ENCODE peak calls at places on chromosomes 13 and 19, in nine cellular contexts. One of them, this sample, is unnamed. For H3K27me3, H3K4me1 and H3K9me3, the result is how much of the 10 kb centered on the place peaks cover.

GRCh38 chr19:3725640-3726310 is 17.6 kb downstream of the TJP3 start:
- DNase-seq in IMR-90: no peak
- DNase-seq in fibroblast of lung: peak
- DNase-seq in lung: peak
- DNase-seq in tibial artery: no peak
- DNase-seq in psoas muscle: no peak
- DNase-seq in pancreas: peak
- DNase-seq in uterus: no peak
- DNase-seq in CD8-positive, alpha-beta T cell: no peak
- DNase-seq in this sample: no peak

GRCh38 chr13:44004881-44005280 is 125.2 kb downstream of the LACC1 start:
- DNase-seq in IMR-90: peak
- DNase-seq in fibroblast of lung: peak
- DNase-seq in lung: no peak
- DNase-seq in tibial artery: no peak
- DNase-seq in psoas muscle: no peak
- DNase-seq in pancreas: no peak
- DNase-seq in uterus: no peak
- DNase-seq in CD8-positive, alpha-beta T cell: no peak
- DNase-seq in this sample: no peak

GRCh38 chr13:32905864-32906180 is 110.4 kb upstream of the KL start:
- DNase-seq in IMR-90: peak
- DNase-seq in fibroblast of lung: peak
- DNase-seq in lung: no peak
- DNase-seq in tibial artery: peak
- DNase-seq in psoas muscle: no peak
- DNase-seq in pancreas: no peak
- DNase-seq in uterus: peak
- DNase-seq in CD8-positive, alpha-beta T cell: no peak
- DNase-seq in this sample: no peak

GRCh38 chr19:17235618-17236413 is 9.8 kb downstream of the OCEL1 start:
- DNase-seq in IMR-90: peak
- DNase-seq in fibroblast of lung: peak
- DNase-seq in lung: peak
- DNase-seq in tibial artery: peak
- DNase-seq in psoas muscle: peak
- DNase-seq in pancreas: peak
- DNase-seq in uterus: peak
- DNase-seq in CD8-positive, alpha-beta T cell: peak
- DNase-seq in this sample: peak

GRCh38 chr13:65497265-65497664 is 1732.9 kb downstream of the PCDH9 start:
- DNase-seq in IMR-90: peak
- DNase-seq in fibroblast of lung: peak
- DNase-seq in lung: no peak
- DNase-seq in tibial artery: no peak
- DNase-seq in psoas muscle: no peak
- DNase-seq in pancreas: no peak
- DNase-seq in uterus: no peak
- DNase-seq in CD8-positive, alpha-beta T cell: no peak
- DNase-seq in this sample: no peak

GRCh38 chr19:55689366-55690108 is 14.5 kb downstream of the EPN1 start:
- DNase-seq in IMR-90: no peak
- DNase-seq in fibroblast of lung: no peak
- DNase-seq in lung: no peak
- DNase-seq in tibial artery: no peak
- DNase-seq in psoas muscle: no peak
- DNase-seq in pancreas: no peak
- DNase-seq in uterus: no peak
- DNase-seq in CD8-positive, alpha-beta T cell: no peak
- DNase-seq in this sample: no peak

GRCh38 chr13:102710261-102710679 is 15.4 kb upstream of the METTL21C start:
- DNase-seq in IMR-90: peak
- DNase-seq in fibroblast of lung: peak
- DNase-seq in lung: no peak
- DNase-seq in tibial artery: no peak
- DNase-seq in psoas muscle: peak
- DNase-seq in pancreas: no peak
- DNase-seq in uterus: peak
- DNase-seq in CD8-positive, alpha-beta T cell: no peak
- DNase-seq in this sample: no peak

GRCh38 chr19:7541828-7542443 is 6.4 kb downstream of the PNPLA6 start:
- DNase-seq in IMR-90: no peak
- DNase-seq in fibroblast of lung: no peak
- DNase-seq in lung: no peak
- DNase-seq in tibial artery: no peak
- DNase-seq in psoas muscle: no peak
- DNase-seq in pancreas: no peak
- DNase-seq in uterus: no peak
- DNase-seq in CD8-positive, alpha-beta T cell: no peak
- DNase-seq in this sample: no peak

GRCh38 chr13:79044415-79044814 is 361.6 kb downstream of the RBM26 start:
- DNase-seq in IMR-90: no peak
- DNase-seq in fibroblast of lung: no peak
- DNase-seq in lung: no peak
- DNase-seq in tibial artery: no peak
- DNase-seq in psoas muscle: no peak
- DNase-seq in pancreas: no peak
- DNase-seq in uterus: no peak
- DNase-seq in CD8-positive, alpha-beta T cell: no peak
- DNase-seq in this sample: no peak

GRCh38 chr13:105272660-105273631 is 1262.5 kb downstream of the EFNB2 start:
- DNase-seq in IMR-90: no peak
- DNase-seq in fibroblast of lung: no peak
- DNase-seq in lung: no peak
- DNase-seq in tibial artery: no peak
- DNase-seq in psoas muscle: no peak
- DNase-seq in pancreas: no peak
- DNase-seq in uterus: no peak
- DNase-seq in CD8-positive, alpha-beta T cell: no peak
- DNase-seq in this sample: no peak

DNA sequence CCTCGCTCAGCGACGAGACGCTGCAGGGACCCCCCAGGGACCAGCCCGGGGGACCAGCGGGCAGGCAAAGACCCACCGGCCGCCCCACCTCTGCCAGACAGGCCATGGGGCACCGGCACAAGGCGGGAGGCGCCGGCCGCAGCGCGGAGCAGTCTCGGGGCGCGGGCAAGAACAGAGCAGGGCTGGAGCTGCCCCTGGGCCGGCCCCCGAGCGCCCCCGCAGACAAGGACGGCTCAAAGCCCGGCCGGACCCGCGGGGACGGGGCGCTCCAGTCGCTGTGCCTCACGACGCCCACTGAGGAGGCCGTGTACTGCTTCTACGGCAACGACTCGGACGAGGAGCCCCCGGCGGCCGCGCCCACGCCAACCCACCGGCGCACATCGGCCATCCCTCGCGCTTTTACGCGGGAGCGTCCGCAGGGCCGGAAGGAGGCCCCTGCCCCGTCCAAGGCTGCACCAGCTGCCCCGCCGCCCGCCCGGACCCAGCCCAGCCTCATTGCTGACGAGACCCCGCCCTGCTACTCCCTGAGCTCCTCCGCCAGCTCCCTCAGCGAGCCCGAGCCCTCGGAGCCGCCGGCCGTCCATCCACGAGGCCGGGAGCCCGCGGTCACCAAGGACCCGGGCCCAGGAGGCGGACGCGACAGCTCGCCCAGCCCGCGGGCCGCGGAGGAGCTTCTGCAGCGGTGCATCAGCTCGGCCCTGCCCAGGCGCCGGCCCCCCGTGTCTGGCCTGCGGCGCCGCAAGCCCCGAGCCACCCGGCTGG is 11.3 kb downstream of the C19orf25 start:
- DNase-seq in IMR-90: no peak
- DNase-seq in fibroblast of lung: no peak
- DNase-seq in lung: no peak
- DNase-seq in tibial artery: no peak
- DNase-seq in psoas muscle: peak
- DNase-seq in pancreas: no peak
- DNase-seq in uterus: no peak
- DNase-seq in CD8-positive, alpha-beta T cell: no peak
- DNase-seq in this sample: no peak
- H3K27me3 ChIP-seq in IMR-90: half or more
- H3K27me3 ChIP-seq in fibroblast of lung: under half
- H3K27me3 ChIP-seq in lung: under half
- H3K27me3 ChIP-seq in tibial artery: under half
- H3K27me3 ChIP-seq in psoas muscle: half or more
- H3K27me3 ChIP-seq in pancreas: under half
- H3K27me3 ChIP-seq in uterus: under half
- H3K27me3 ChIP-seq in CD8-positive, alpha-beta T cell: under half
- H3K27me3 ChIP-seq in this sample: under half

DNA sequence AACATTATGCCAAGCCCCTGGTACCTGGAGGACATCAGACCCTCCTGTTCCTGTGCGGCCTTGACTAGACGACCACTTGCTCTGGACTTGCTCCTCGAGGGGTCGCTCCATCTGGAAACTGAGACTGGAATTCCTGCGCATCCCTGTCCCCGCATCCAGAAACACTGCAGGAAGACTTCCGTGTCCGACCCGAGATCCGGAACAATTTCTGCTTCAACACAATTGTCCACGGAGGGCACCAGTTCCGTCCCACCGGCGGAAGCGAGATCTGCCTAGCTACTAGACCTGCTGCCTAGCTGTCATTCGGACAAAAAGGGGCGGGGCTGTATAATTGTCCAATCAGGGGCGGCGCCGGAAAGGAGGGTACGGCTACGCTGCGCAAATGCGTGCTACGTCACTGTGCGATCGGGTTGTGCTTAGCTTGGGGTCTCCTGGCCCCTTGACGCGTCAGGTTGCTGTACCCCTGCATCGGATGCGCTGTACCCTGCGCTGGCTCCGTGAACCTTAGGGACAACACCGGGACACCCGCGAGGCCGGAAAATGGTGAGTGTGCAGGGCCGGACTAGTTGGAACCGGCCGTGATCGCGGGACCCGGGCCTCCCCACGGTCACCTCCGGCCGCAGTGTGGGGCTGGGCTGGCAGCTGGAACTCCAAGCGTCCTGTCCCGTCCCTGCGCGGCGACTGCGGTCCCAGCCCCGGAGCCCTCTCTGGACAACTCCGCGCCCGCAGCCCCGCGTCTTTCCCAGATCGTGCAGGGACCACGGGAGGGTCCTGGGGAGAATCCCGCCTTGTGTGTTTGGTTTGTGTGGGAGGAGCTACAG is at the start of the genes ZNF490 and ZNF791:
- DNase-seq in IMR-90: peak
- DNase-seq in fibroblast of lung: peak
- DNase-seq in lung: peak
- DNase-seq in tibial artery: peak
- DNase-seq in psoas muscle: peak
- DNase-seq in pancreas: peak
- DNase-seq in uterus: peak
- DNase-seq in CD8-positive, alpha-beta T cell: peak
- DNase-seq in this sample: peak
- H3K4me1 ChIP-seq in IMR-90: under half
- H3K4me1 ChIP-seq in fibroblast of lung: under half
- H3K4me1 ChIP-seq in lung: under half
- H3K4me1 ChIP-seq in tibial artery: under half
- H3K4me1 ChIP-seq in psoas muscle: under half
- H3K4me1 ChIP-seq in pancreas: under half
- H3K4me1 ChIP-seq in uterus: under half
- H3K4me1 ChIP-seq in CD8-positive, alpha-beta T cell: under half
- H3K4me1 ChIP-seq in this sample: under half

GRCh38 chr13:101621099-101621498 is 168.6 kb downstream of the ITGBL1 start:
- DNase-seq in IMR-90: no peak
- DNase-seq in fibroblast of lung: no peak
- DNase-seq in lung: no peak
- DNase-seq in tibial artery: no peak
- DNase-seq in psoas muscle: no peak
- DNase-seq in pancreas: no peak
- DNase-seq in uterus: no peak
- DNase-seq in CD8-positive, alpha-beta T cell: no peak
- DNase-seq in this sample: peak

GRCh38 chr13:101624210-101624922 is 171.9 kb downstream of the ITGBL1 start:
- DNase-seq in IMR-90: peak
- DNase-seq in fibroblast of lung: no peak
- DNase-seq in lung: no peak
- DNase-seq in tibial artery: no peak
- DNase-seq in psoas muscle: no peak
- DNase-seq in pancreas: no peak
- DNase-seq in uterus: no peak
- DNase-seq in CD8-positive, alpha-beta T cell: no peak
- DNase-seq in this sample: no peak

GRCh38 chr13:101614491-101614890 is 162.0 kb downstream of the ITGBL1 start:
- DNase-seq in IMR-90: no peak
- DNase-seq in fibroblast of lung: no peak
- DNase-seq in lung: no peak
- DNase-seq in tibial artery: no peak
- DNase-seq in psoas muscle: no peak
- DNase-seq in pancreas: no peak
- DNase-seq in uterus: no peak
- DNase-seq in CD8-positive, alpha-beta T cell: no peak
- DNase-seq in this sample: no peak

GRCh38 chr13:101623469-101624209 is 171.2 kb downstream of the ITGBL1 start:
- DNase-seq in IMR-90: peak
- DNase-seq in fibroblast of lung: peak
- DNase-seq in lung: no peak
- DNase-seq in tibial artery: no peak
- DNase-seq in psoas muscle: no peak
- DNase-seq in pancreas: no peak
- DNase-seq in uterus: no peak
- DNase-seq in CD8-positive, alpha-beta T cell: no peak
- DNase-seq in this sample: no peak

DNA sequence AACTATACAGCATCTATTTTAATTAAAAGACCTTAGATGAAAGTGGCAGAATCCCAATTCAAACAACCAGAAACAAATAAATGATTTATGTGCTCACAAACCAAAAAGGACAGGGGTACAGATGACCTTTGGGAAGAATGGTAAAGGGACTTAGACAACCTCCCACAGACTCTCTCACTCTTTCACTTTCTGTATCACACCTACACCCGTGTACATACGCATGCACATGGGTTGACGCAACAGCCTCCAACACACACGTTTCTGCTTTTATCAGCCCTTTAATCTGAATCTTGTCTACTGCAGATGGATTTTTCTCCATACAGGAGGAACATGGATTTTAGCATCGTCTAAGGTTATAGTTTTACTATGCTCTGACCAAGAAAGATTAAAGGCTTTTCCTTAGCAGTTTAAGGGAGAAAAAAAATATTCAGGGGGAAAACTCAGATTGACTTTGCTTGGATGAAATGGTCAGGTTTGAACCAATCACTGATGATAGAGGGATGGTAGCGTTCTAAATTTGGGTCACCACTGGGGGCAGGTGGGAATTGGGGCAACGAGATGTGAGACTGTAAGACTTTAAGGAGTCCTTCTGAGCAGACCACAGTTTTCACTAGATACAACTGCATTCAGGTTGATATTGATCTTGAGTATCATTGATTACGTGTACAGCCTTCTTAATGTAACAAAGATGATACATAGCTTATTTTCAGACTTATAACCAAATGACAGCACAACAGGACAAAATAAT is 166.1 kb downstream of the ITGBL1 start:
- DNase-seq in IMR-90: no peak
- DNase-seq in fibroblast of lung: no peak
- DNase-seq in lung: no peak
- DNase-seq in tibial artery: no peak
- DNase-seq in psoas muscle: no peak
- DNase-seq in pancreas: no peak
- DNase-seq in uterus: no peak
- DNase-seq in CD8-positive, alpha-beta T cell: no peak
- DNase-seq in this sample: no peak
- H3K9me3 ChIP-seq in IMR-90: under half
- H3K9me3 ChIP-seq in fibroblast of lung: under half
- H3K9me3 ChIP-seq in lung: under half
- H3K9me3 ChIP-seq in tibial artery: under half
- H3K9me3 ChIP-seq in psoas muscle: under half
- H3K9me3 ChIP-seq in pancreas: under half
- H3K9me3 ChIP-seq in uterus: under half
- H3K9me3 ChIP-seq in CD8-positive, alpha-beta T cell: under half
- H3K9me3 ChIP-seq in this sample: under half

GRCh38 chr13:112926003-112926402 is 43.0 kb upstream of the MCF2L start:
- DNase-seq in IMR-90: no peak
- DNase-seq in fibroblast of lung: no peak
- DNase-seq in lung: no peak
- DNase-seq in tibial artery: no peak
- DNase-seq in psoas muscle: no peak
- DNase-seq in pancreas: no peak
- DNase-seq in uterus: no peak
- DNase-seq in CD8-positive, alpha-beta T cell: no peak
- DNase-seq in this sample: no peak
- H3K27me3 ChIP-seq in IMR-90: half or more
- H3K27me3 ChIP-seq in fibroblast of lung: under half
- H3K27me3 ChIP-seq in lung: under half
- H3K27me3 ChIP-seq in tibial artery: under half
- H3K27me3 ChIP-seq in psoas muscle: half or more
- H3K27me3 ChIP-seq in pancreas: under half
- H3K27me3 ChIP-seq in uterus: under half
- H3K27me3 ChIP-seq in CD8-positive, alpha-beta T cell: under half
- H3K27me3 ChIP-seq in this sample: under half